ENCODE peak calls at places on chromosomes 2 and 18, in ten cellular contexts. F, Z, D, K, A, C, V, X, E and G are unnamed samples. For H3K9me3 and H3K4me1, the result is how much of the 10 kb centered on the place peaks cover.

GRCh38 chr2:79275863-79276262 is 116.3 kb upstream of the REG3A start:
- DNase-seq in F (no peak), Z (no peak), D (no peak), K (no peak), A (no peak), C (no peak), V (no peak), X (no peak), E (no peak), G (no peak)

GRCh38 chr2:210169871-210170441 is 1.3 kb downstream of the KANSL1L start:
- DNase-seq in F (peak), Z (no peak), D (peak), K (no peak), A (peak), C (no peak), V (no peak), X (peak), E (no peak), G (no peak)

GRCh38 chr2:126744640-126745039 is 88.7 kb downstream of the GYPC start:
- DNase-seq in F (no peak), Z (no peak), D (no peak), K (no peak), A (no peak), C (no peak), V (no peak), X (no peak), E (no peak), G (no peak)

GRCh38 chr2:162317910-162318279 is 589 bp downstream of the IFIH1 start:
- DNase-seq in F (peak), Z (no peak), D (peak), K (peak), A (peak), C (peak), V (peak), X (peak), E (no peak), G (peak)

GRCh38 chr2:30354621-30355020 is 92.4 kb upstream of the LCLAT1 start:
- DNase-seq in F (no peak), Z (no peak), D (no peak), K (no peak), A (no peak), C (no peak), V (no peak), X (no peak), E (no peak), G (no peak)

GRCh38 chr2:1841461-1841860 is 97.1 kb upstream of the PXDN start:
- DNase-seq in F (no peak), Z (no peak), D (no peak), K (no peak), A (no peak), C (no peak), V (no peak), X (no peak), E (no peak), G (no peak)

GRCh38 chr2:1722692-1723091 is 21.6 kb downstream of the PXDN start:
- DNase-seq in F (no peak), Z (no peak), D (no peak), K (no peak), A (no peak), C (no peak), V (no peak), X (no peak), E (no peak), G (no peak)

GRCh38 chr2:8229546-8229986 is 452.3 kb upstream of the ID2 start:
- DNase-seq in F (peak), Z (no peak), D (peak), K (peak), A (no peak), C (peak), V (peak), X (peak), E (peak), G (no peak)

GRCh38 chr2:38682008-38682575 is 16.2 kb downstream of the GALM start:
- DNase-seq in F (no peak), Z (no peak), D (no peak), K (no peak), A (no peak), C (no peak), V (no peak), X (no peak), E (no peak), G (no peak)

GRCh38 chr2:207115715-207116364 is 49.9 kb downstream of the KLF7 start:
- DNase-seq in F (no peak), Z (no peak), D (no peak), K (no peak), A (no peak), C (no peak), V (peak), X (no peak), E (no peak), G (no peak)

GRCh38 chr18:44232500-44232899 is 448.2 kb upstream of the SETBP1 start:
- DNase-seq in F (no peak), Z (no peak), D (no peak), K (no peak), A (no peak), C (no peak), V (no peak), X (no peak), E (no peak), G (no peak)
- H3K9me3 ChIP-seq in F (under half), Z (under half), D (under half), K (under half), A (under half), C (under half), V (under half), X (under half), E (under half), G (under half)

GRCh38 chr2:133982231-133982630 is 271.6 kb upstream of the MGAT5 start:
- DNase-seq in F (no peak), Z (no peak), D (no peak), K (no peak), A (no peak), C (no peak), V (no peak), X (no peak), E (no peak), G (no peak)
- H3K4me1 ChIP-seq in F (under half), Z (under half), D (under half), K (under half), A (under half), C (under half), V (under half), X (under half), E (under half), G (under half)

DNA sequence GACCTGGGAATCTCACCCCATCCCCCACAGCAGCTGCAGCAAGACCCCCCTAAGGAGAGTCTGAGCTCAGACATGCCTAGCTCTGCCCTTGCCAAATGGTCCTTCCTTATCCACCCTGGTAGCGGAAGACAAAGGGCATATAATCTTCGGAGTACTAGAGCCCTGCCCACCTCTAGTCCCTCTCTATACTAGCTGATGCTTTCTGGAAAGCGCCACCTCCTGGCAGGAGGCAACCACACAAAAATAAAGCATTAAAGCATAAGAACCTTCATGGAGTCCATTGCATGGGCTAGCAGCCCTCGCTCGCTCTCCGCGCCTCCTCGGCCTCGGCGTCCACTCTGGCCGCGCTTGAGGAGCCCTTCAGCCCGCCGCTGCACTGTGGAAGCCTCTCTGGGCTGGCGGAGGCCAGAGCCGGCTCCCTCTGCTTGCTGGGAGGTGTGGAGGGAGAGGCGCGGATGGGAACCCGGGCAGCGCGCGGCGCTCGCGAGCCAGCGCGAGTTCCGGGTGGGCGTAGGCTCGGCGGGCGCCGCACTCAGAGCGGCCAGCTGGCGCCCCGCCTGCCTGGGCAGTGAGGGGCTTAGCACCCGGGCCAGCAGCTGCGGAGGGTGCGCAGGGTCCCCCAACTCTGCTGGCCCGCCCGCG is 941.2 kb downstream of the SUCLG1 start:
- DNase-seq in F (no peak), Z (no peak), D (no peak), K (no peak), A (no peak), C (no peak), V (no peak), X (no peak), E (no peak), G (no peak)
- H3K9me3 ChIP-seq in F (under half), Z (under half), D (under half), K (under half), A (under half), C (under half), V (under half), X (under half), E (under half), G (under half)

GRCh38 chr2:29013046-29013780 is 32.1 kb downstream of the TOGARAM2 start:
- DNase-seq in F (no peak), Z (no peak), D (no peak), K (peak), A (peak), C (no peak), V (no peak), X (peak), E (no peak), G (no peak)
- H3K4me1 ChIP-seq in F (under half), Z (half or more), D (half or more), K (half or more), A (under half), C (half or more), V (under half), X (under half), E (under half), G (under half)

GRCh38 chr2:240530181-240530580 is 27.6 kb downstream of the ANKMY1 start:
- DNase-seq in F (no peak), Z (no peak), D (no peak), K (peak), A (no peak), C (peak), V (no peak), X (no peak), E (no peak), G (no peak)
- H3K9me3 ChIP-seq in F (under half), Z (under half), D (under half), K (under half), A (under half), C (under half), V (under half), X (under half), E (under half), G (under half)